ENCODE peak calls at places on chromosomes 4 and X, in five cellular contexts. C, E, M, N and F are unnamed samples.

GRCh38 chrX:54950730-54951375 is 30.2 kb downstream of the TRO start:
- DNase-seq in E (no peak), N (no peak), C (no peak), M (peak; percentile 15), F (no peak)

GRCh38 chr4:8135666-8136065 is 22.9 kb downstream of the ABLIM2 start:
- DNase-seq in E (no peak), M (no peak), N (no peak), C (no peak), F (no peak)

GRCh38 chr4:164904941-164905340 is 28.0 kb downstream of the APELA start:
- DNase-seq in C (no peak), M (no peak), E (no peak), N (no peak), F (no peak)

GRCh38 chr4:168092176-168092712 is at the start of gene ANXA10:
- DNase-seq in N (no peak), E (no peak), C (no peak), M (no peak), F (no peak)

GRCh38 chrX:11750694-11751093 is 7.3 kb upstream of the MSL3 start:
- DNase-seq in E (no peak), M (no peak), N (no peak), C (no peak), F (no peak)

GRCh38 chrX:48917139-48917980 is 1.5 kb downstream of the PIM2 start:
- DNase-seq in C (peak; percentile 91), E (peak; percentile 79), N (peak; percentile 90), M (peak; percentile 90), F (peak; percentile 89)

GRCh38 chr4:43132010-43132582 is 239.6 kb downstream of the GRXCR1 start:
- DNase-seq in N (peak; percentile 53), M (peak; percentile 74), E (peak; percentile 2), C (no peak), F (no peak)

GRCh38 chrX:18368402-18368801 is 13.9 kb upstream of the SCML2 start:
- DNase-seq in N (no peak), M (no peak), C (no peak), E (no peak), F (no peak)

GRCh38 chr4:40573593-40574311 is 55.9 kb downstream of the RBM47 start:
- DNase-seq in N (no peak), M (no peak), E (no peak), C (peak; percentile 38), F (no peak)

DNA sequence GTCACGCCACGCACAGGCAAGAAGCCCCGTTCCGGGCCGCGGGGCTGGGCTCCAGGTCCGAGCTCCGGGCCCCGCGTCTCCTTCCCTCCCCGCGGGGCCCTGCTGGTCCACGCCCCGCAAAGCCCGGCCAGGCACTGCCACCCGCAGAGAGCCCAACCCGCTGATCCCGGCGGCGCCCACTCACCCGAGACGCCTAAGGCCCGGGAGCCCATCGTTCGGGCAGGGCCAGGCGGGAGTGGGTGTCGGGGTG is 870 bp downstream of the PDZD4 start:
- DNase-seq in C (no peak), N (no peak), E (no peak), M (no peak), F (no peak)
- H3K4me1 ChIP-seq in C (peaks cover 8% of the 10 kb centered on the region), N (peaks cover 6% of the 10 kb centered on the region), E (peaks cover 8% of the 10 kb centered on the region), M (peaks cover 12% of the 10 kb centered on the region), F (peaks cover 15% of the 10 kb centered on the region)

GRCh38 chr4:116397714-116398113 is 687.7 kb downstream of the TRAM1L1 start:
- DNase-seq in M (no peak), E (no peak), N (no peak), C (no peak), F (no peak)

GRCh38 chr4:116401293-116401692 is 684.1 kb downstream of the TRAM1L1 start:
- DNase-seq in M (no peak), N (no peak), E (no peak), C (no peak), F (no peak)

GRCh38 chr4:116400480-116400879 is 684.9 kb downstream of the TRAM1L1 start:
- DNase-seq in N (no peak), M (no peak), C (no peak), E (no peak), F (no peak)

GRCh38 chr4:116395408-116395807 is 690.0 kb downstream of the TRAM1L1 start:
- DNase-seq in E (no peak), C (no peak), M (no peak), N (no peak), F (no peak)

DNA sequence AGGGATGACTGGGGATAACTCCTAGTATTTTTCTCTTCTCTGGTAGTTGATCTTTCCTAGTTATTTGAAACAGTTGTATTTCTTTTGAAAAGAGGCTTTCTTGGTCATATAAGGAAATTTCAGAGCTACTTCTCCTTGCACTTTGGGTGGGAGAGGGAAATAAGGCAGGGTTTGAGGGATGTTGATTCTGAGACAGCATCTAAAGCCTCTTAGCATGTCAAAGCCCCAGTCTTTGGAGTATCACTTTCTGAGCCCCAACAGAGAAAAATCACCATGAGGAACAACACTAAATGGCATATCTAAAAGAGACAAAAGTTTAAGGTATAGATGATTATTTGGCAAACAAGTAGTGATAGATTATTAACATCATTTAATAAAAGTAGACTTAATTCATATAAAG is 688.1 kb downstream of the TRAM1L1 start:
- DNase-seq in M (no peak), C (no peak), N (no peak), E (no peak), F (no peak)
- H3K27ac ChIP-seq in M (no peak overlapping the region), C (no peak overlapping the region), N (no peak overlapping the region), E (no peak overlapping the region), F (no peak overlapping the region)

GRCh38 chr4:139552908-139553307 is 3.1 kb downstream of the SETD7 start:
- DNase-seq in N (no peak), E (no peak), M (no peak), C (no peak), F (no peak)

GRCh38 chr4:139550724-139551429 is 5.1 kb downstream of the SETD7 start:
- DNase-seq in E (no peak), C (no peak), N (no peak), M (peak; percentile 42), F (no peak)

GRCh38 chr4:139552506-139552905 is 3.5 kb downstream of the SETD7 start:
- DNase-seq in N (no peak), E (no peak), C (no peak), M (no peak), F (no peak)

DNA sequence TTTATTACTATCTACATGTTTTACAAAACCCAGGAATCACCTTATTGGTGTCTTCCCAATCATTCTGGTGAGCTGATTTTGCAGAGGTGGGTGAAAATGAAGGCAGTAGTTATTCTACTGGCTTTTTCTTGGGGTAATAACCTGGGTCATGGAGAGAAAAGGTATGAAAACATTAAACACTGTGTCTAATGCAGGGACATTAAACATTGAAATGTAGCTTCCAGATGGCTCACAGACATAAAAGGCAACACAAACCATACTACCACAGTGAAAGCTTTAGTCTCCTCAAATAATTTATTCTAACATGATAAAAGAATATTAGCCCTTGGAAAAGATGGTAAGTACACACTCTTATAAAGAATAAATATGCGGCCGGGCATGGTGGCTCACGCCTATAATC is 8.0 kb downstream of the SETD7 start:
- DNase-seq in E (no peak), N (no peak), M (no peak), C (no peak), F (no peak)
- H3K4me1 ChIP-seq in E (peaks cover 34% of the 10 kb centered on the region), N (peaks cover 8% of the 10 kb centered on the region), M (peaks cover 22% of the 10 kb centered on the region), C (no peaks in the 10 kb centered on the region), F (no peaks in the 10 kb centered on the region)

DNA sequence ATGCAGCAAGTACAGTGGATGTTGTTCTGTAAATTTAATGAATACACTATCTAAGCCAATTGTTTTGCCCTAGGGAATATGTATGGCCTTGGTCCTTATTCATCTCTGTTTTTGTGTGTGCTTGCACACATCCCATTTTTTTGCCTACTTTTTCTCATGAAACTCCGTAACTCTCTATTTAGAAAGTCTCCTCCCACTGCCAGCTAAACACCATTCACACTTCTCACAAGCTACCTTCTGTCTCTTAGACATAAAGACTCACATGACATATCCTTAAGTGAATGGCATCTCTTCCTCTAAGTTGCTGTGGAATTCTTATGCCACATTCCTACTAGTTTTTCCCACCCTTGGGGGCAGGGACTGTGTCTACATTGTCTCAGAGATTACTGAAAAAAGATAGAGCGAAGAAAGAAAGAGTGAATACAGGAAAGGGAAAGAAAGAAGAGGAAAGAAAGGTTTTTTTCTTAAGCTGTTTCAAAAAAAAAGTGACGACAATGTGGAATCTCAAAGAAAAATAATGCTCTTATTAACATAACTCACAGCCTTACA is 117.5 kb downstream of the ATG4A start:
- DNase-seq in N (no peak), M (no peak), E (no peak), C (no peak), F (no peak)
- H3K27ac ChIP-seq in N (peak overlapping the region; percentile 79), M (no peak overlapping the region), E (no peak overlapping the region), C (no peak overlapping the region), F (no peak overlapping the region)

GRCh38 chr4:128386761-128387599 is 99.4 kb upstream of the PGRMC2 start:
- DNase-seq in M (peak; percentile 92), N (no peak), E (peak; percentile 42), C (peak; percentile 23), F (no peak)
- H3K4me1 ChIP-seq in M (peaks cover 33% of the 10 kb centered on the region), N (no peaks in the 10 kb centered on the region), E (peaks cover 72% of the 10 kb centered on the region), C (no peaks in the 10 kb centered on the region), F (no peaks in the 10 kb centered on the region)

GRCh38 chrX:23783569-23784486 is 855 bp downstream of the SAT1 start:
- DNase-seq in N (no peak), C (no peak), M (no peak), E (no peak), F (peak; percentile 16)

GRCh38 chrX:23782455-23782854 is 518 bp upstream of the SAT1 start:
- DNase-seq in N (no peak), M (no peak), C (no peak), E (no peak), F (no peak)

GRCh38 chrX:23784487-23785301 is 1.7 kb downstream of the SAT1 start:
- DNase-seq in M (no peak), N (no peak), E (no peak), C (no peak), F (no peak)

GRCh38 chrX:23785564-23785963 is 2.6 kb downstream of the SAT1 start:
- DNase-seq in E (no peak), M (no peak), C (no peak), N (no peak), F (no peak)

DNA sequence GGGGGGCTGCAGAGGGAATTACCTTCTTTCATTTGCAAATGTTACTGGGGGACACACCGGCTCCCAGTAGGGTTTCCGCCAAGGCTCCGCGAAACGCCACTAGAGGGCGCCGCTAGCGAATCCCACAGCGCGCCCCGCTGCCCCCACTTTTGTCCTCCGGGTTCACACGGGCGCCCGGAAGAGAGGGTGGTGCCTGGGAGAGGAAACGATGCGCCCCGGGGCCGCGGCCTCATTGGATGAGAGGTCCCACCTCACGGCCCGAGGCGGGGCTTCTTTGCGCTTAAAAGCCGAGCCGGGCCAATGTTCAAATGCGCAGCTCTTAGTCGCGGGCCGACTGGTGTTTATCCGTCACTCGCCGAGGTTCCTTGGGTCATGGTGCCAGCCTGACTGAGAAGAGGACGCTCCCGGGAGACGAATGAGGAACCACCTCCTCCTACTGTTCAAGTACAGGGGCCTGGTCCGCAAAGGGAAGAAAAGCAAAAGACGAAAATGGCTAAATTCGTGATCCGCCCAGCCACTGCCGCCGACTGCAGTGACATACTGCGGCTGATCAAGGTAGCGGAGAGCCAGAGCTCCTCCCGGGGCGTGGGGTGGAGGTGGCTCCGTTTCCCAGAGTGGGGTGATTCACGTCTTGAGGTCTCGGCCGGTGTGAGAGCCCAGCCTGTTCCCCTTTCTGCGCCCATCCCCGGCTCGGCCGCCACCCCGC is at the start of gene SAT1:
- DNase-seq in E (peak; percentile 71), C (peak; percentile 95), M (peak; percentile 95), N (peak; percentile 88), F (peak; percentile 87)
- H3K27ac ChIP-seq in E (peak within 1 kb of the TSS; percentile 96), C (peak within 1 kb of the TSS; percentile 98), M (peak within 1 kb of the TSS; percentile 93), N (no peak within 1 kb of the TSS), F (peak within 1 kb of the TSS; percentile 89)

GRCh38 chr4:80140237-80140636 is 57.1 kb upstream of the PRDM8 start:
- DNase-seq in M (no peak), E (no peak), C (no peak), N (no peak), F (no peak)
- H3K4me1 ChIP-seq in M (no peaks in the 10 kb centered on the region), E (no peaks in the 10 kb centered on the region), C (no peaks in the 10 kb centered on the region), N (no peaks in the 10 kb centered on the region), F (peaks cover 37% of the 10 kb centered on the region)

GRCh38 chr4:53929311-53929710 is 135.1 kb downstream of the CHIC2 start:
- DNase-seq in E (no peak), C (no peak), M (no peak), N (no peak), F (no peak)
- H3K27ac ChIP-seq in E (no peak overlapping the region), C (no peak overlapping the region), M (no peak overlapping the region), N (no peak overlapping the region), F (no peak overlapping the region)